ENCODE peak calls at places on chromosome 16, in five cellular contexts. U is NB4, O is RWPE1, Z is neural progenitor cell, I is kidney epithelial cell. L is an unnamed sample.
A peak's percentile ranks its signal among the peaks of the same experiment; 100 is the strongest.

GRCh38 chr16:1990336-1991134 is 765 bp downstream of the SYNGR3 start:
- DNase-seq in O (no peak), U (no peak), I (no peak), Z (peak; percentile 86), L (no peak)

GRCh38 chr16:58128181-58128631 is 975 bp downstream of the CFAP20 start:
- DNase-seq in I (no peak), U (peak; percentile 9), Z (peak; percentile 17), O (no peak), L (no peak)

GRCh38 chr16:66636199-66636598 is 31.7 kb downstream of the CMTM3 start:
- DNase-seq in U (no peak), O (no peak), Z (no peak), I (no peak), L (no peak)

GRCh38 chr16:53429221-53429943 is 4.9 kb upstream of the RBL2 start:
- DNase-seq in U (no peak), I (no peak), O (no peak), Z (no peak), L (peak; percentile 63)

GRCh38 chr16:8798174-8798527 is 512 bp downstream of the PMM2 start:
- DNase-seq in U (no peak), I (no peak), O (peak; percentile 37), Z (no peak), L (peak; percentile 42)

GRCh38 chr16:67104845-67105244 is 4.9 kb upstream of the PHAF1 start:
- DNase-seq in O (peak; percentile 38), U (no peak), I (no peak), Z (no peak), L (no peak)

GRCh38 chr16:15897834-15898254 is 9.4 kb upstream of the CEP20 start:
- DNase-seq in Z (no peak), I (no peak), U (peak; percentile 54), O (no peak), L (no peak)

GRCh38 chr16:8727857-8728618 is 53.6 kb downstream of the ABAT start:
- DNase-seq in I (no peak), Z (no peak), U (no peak), O (no peak), L (no peak)

GRCh38 chr16:53775821-53776431 is 72.0 kb downstream of the FTO start:
- DNase-seq in U (peak; percentile 87), O (peak; percentile 68), I (peak; percentile 82), Z (peak; percentile 19), L (peak; percentile 77)

GRCh38 chr16:10906482-10906881 is 29.5 kb downstream of the CIITA start:
- DNase-seq in U (no peak), I (no peak), O (no peak), Z (no peak), L (no peak)

GRCh38 chr16:66878067-66878466 is 2.2 kb upstream of the PDP2 start:
- DNase-seq in U (peak; percentile 91), O (no peak), I (no peak), Z (no peak), L (no peak)

GRCh38 chr16:2001456-2002355 is 7.9 kb downstream of the ZNF598 start:
- DNase-seq in U (no peak), O (no peak), I (no peak), Z (no peak), L (no peak)

GRCh38 chr16:54897930-54898329 is 32.7 kb upstream of the IRX5 start:
- DNase-seq in U (no peak), Z (no peak), O (no peak), I (no peak), L (no peak)

GRCh38 chr16:30552956-30553355 is 5.2 kb downstream of the ZNF764 start:
- DNase-seq in I (no peak), O (no peak), Z (no peak), U (no peak), L (no peak)

GRCh38 chr16:67430504-67431076 is 331 bp upstream of the HSD11B2 start:
- DNase-seq in U (no peak), O (peak; percentile 52), I (no peak), Z (peak; percentile 57), L (peak; percentile 18)

GRCh38 chr16:89651584-89651983 is 5.9 kb downstream of the CHMP1A start:
- DNase-seq in Z (no peak), U (no peak), O (no peak), I (no peak), L (no peak)

GRCh38 chr16:47873434-47873833 is 282.4 kb downstream of the ABCC12 start:
- DNase-seq in I (no peak), Z (no peak), U (peak; percentile 38), O (no peak), L (no peak)
- TF ChIP-seq CTCF in I (peak; percentile 39), Z (peak; percentile 47), U (peak; percentile 54), O (no peak), L (peak; percentile 27)

GRCh38 chr16:27234603-27235002 is 31.3 kb downstream of the KDM8 start:
- DNase-seq in U (no peak), O (no peak), I (no peak), Z (no peak), L (no peak)

GRCh38 chr16:27234171-27234570 is 30.8 kb downstream of the KDM8 start:
- DNase-seq in U (no peak), Z (no peak), I (no peak), O (no peak), L (no peak)

GRCh38 chr16:27235938-27236245 is 32.6 kb downstream of the KDM8 start:
- DNase-seq in Z (no peak), O (no peak), U (no peak), I (no peak), L (no peak)

GRCh38 chr16:27236635-27237228 is 31.8 kb downstream of the NSMCE1 start:
- DNase-seq in O (no peak), U (no peak), Z (peak; percentile 65), I (no peak), L (no peak)

DNA sequence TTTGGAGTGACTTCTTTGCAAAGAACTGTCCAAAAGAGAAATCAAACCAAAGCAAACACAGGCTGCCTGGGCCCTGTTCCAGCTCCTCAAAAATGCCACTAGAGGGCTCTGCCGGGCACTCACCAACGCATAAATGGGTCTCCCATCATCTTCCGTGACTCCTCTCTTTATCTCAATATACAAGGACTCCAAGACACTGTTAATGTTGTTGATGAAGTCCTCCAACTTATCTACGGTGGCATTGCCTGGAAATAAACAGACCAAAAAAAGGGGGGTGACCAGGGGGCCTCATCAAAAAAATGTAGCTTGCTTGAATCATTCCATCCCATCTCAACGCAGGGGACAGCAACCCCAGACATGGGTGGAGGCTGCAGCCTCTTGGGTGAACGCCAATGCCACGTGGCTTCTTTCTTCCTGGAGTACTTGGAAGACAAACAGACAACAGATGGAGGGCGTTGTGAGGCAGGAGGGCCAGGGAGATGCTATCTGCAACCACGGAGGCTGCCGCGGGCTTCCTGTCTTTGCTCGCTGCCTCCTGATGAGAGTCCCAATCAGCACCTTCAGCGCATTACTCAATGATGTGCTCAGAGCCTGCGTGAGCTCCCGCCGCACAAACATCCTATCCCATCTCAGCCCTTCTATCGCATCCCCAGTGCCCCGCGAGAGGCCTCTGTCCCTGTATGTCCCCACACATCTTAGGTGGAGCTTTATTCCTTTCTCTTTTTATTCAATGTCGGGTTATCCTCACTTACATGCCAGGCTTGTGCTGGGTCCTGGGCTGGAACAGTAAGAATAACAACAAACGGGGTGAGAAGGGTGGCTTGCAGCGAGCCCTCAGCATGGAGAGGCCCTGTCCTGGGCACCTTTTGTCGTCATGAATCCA is 32.0 kb downstream of the KDM8 start:
- DNase-seq in O (peak; percentile 60), Z (peak; percentile 65), I (no peak), U (peak; percentile 75), L (peak; percentile 61)
- TF ChIP-seq CTCF in O (peak; percentile 91), Z (peak; percentile 88), I (peak; percentile 93), U (peak; percentile 85), L (peak; percentile 94)

GRCh38 chr16:13896543-13897182 is 23.3 kb upstream of the ERCC4 start:
- DNase-seq in O (no peak), I (no peak), U (peak; percentile 19), Z (no peak), L (no peak)
- TF ChIP-seq CTCF in O (no peak), I (peak; percentile 31), U (peak; percentile 40), Z (peak; percentile 30), L (peak; percentile 39)

GRCh38 chr16:13046422-13046821 is 145.0 kb downstream of the SHISA9 start:
- DNase-seq in O (no peak), I (no peak), U (no peak), Z (no peak), L (no peak)
- TF ChIP-seq CTCF in O (no peak), I (no peak), U (no peak), Z (no peak), L (no peak)

L was measured in foreskin keratinocyte.